ENCODE peak calls at places on chromosomes 13 and 19, in four cellular contexts. One of them, this sample, is unnamed. For H3K4me1, the result is how much of the 10 kb centered on the place peaks cover.

GRCh38 chr13:101795460-101795859 is 343.0 kb downstream of the ITGBL1 start:
- DNase-seq in thoracic aorta: no peak
- DNase-seq in K562: no peak
- DNase-seq in GM23338: no peak
- DNase-seq in this sample: no peak

GRCh38 chr13:73995752-73996151 is 138.5 kb downstream of the KLF12 start:
- DNase-seq in thoracic aorta: no peak
- DNase-seq in K562: no peak
- DNase-seq in GM23338: no peak
- DNase-seq in this sample: no peak

GRCh38 chr13:26759907-26760834 is at the start of gene GPR12:
- DNase-seq in thoracic aorta: no peak
- DNase-seq in K562: no peak
- DNase-seq in GM23338: peak
- DNase-seq in this sample: no peak

GRCh38 chr19:20367811-20368294 is 197.7 kb downstream of the ZNF737 start:
- DNase-seq in thoracic aorta: no peak
- DNase-seq in K562: no peak
- DNase-seq in GM23338: peak
- DNase-seq in this sample: no peak

GRCh38 chr19:38213911-38214625 is 10.0 kb downstream of the DPF1 start:
- DNase-seq in thoracic aorta: no peak
- DNase-seq in K562: no peak
- DNase-seq in GM23338: peak
- DNase-seq in this sample: no peak

GRCh38 chr19:3907626-3908265 is 25.1 kb upstream of the NMRK2 start:
- DNase-seq in thoracic aorta: no peak
- DNase-seq in K562: peak
- DNase-seq in GM23338: no peak
- DNase-seq in this sample: no peak

GRCh38 chr13:103067751-103068563 is 1.7 kb upstream of the SLC10A2 start:
- DNase-seq in thoracic aorta: no peak
- DNase-seq in K562: no peak
- DNase-seq in GM23338: peak
- DNase-seq in this sample: peak

GRCh38 chr13:75635101-75635620 is 969 bp upstream of the LMO7 start:
- DNase-seq in thoracic aorta: no peak
- DNase-seq in K562: no peak
- DNase-seq in GM23338: peak
- DNase-seq in this sample: no peak

GRCh38 chr19:46076951-46077814 is 36.4 kb upstream of the IGFL4 start:
- DNase-seq in thoracic aorta: no peak
- DNase-seq in K562: peak
- DNase-seq in GM23338: peak
- DNase-seq in this sample: peak

GRCh38 chr19:28727133-28727834 is 485.7 kb downstream of the UQCRFS1 start:
- DNase-seq in thoracic aorta: no peak
- DNase-seq in K562: peak
- DNase-seq in GM23338: peak
- DNase-seq in this sample: no peak

GRCh38 chr13:37070956-37071355 is 11.5 kb upstream of the SUPT20H start:
- DNase-seq in thoracic aorta: no peak
- DNase-seq in K562: no peak
- DNase-seq in GM23338: no peak
- DNase-seq in this sample: no peak

GRCh38 chr13:107144432-107144831 is 576.5 kb upstream of the ARGLU1 start:
- DNase-seq in thoracic aorta: no peak
- DNase-seq in K562: no peak
- DNase-seq in GM23338: peak
- DNase-seq in this sample: no peak

GRCh38 chr13:39284801-39285388 is 246.6 kb downstream of the NHLRC3 start:
- DNase-seq in thoracic aorta: no peak
- DNase-seq in K562: no peak
- DNase-seq in GM23338: peak
- DNase-seq in this sample: no peak

GRCh38 chr13:73245271-73245670 is 186.5 kb downstream of the KLF5 start:
- DNase-seq in thoracic aorta: no peak
- DNase-seq in K562: no peak
- DNase-seq in GM23338: no peak
- DNase-seq in this sample: no peak

GRCh38 chr13:92012787-92013186 is 614.4 kb downstream of the GPC5 start:
- DNase-seq in thoracic aorta: no peak
- DNase-seq in K562: no peak
- DNase-seq in GM23338: no peak
- DNase-seq in this sample: no peak

GRCh38 chr13:76722782-76723181 is 163.4 kb downstream of the KCTD12 start:
- DNase-seq in thoracic aorta: no peak
- DNase-seq in K562: no peak
- DNase-seq in GM23338: no peak
- DNase-seq in this sample: no peak

GRCh38 chr13:49113526-49114286 is 106.4 kb upstream of the MLNR start:
- DNase-seq in thoracic aorta: no peak
- DNase-seq in K562: no peak
- DNase-seq in GM23338: no peak
- DNase-seq in this sample: no peak

GRCh38 chr13:106532111-106532929 is 3.1 kb downstream of the EFNB2 start:
- DNase-seq in thoracic aorta: no peak
- DNase-seq in K562: no peak
- DNase-seq in GM23338: no peak
- DNase-seq in this sample: no peak

GRCh38 chr19:11191273-11191755 is 6.0 kb downstream of the KANK2 start:
- DNase-seq in thoracic aorta: peak
- DNase-seq in K562: peak
- DNase-seq in GM23338: peak
- DNase-seq in this sample: peak

GRCh38 chr13:31441804-31442487 is 242.2 kb downstream of the B3GLCT start:
- DNase-seq in thoracic aorta: no peak
- DNase-seq in K562: no peak
- DNase-seq in GM23338: no peak
- DNase-seq in this sample: no peak

GRCh38 chr19:6534451-6535093 is 3.7 kb downstream of the TNFSF9 start:
- DNase-seq in thoracic aorta: no peak
- DNase-seq in K562: no peak
- DNase-seq in GM23338: peak
- DNase-seq in this sample: no peak

GRCh38 chr13:50735071-50735470 is 108.4 kb downstream of the DLEU7 start:
- DNase-seq in thoracic aorta: no peak
- DNase-seq in K562: no peak
- DNase-seq in GM23338: no peak
- DNase-seq in this sample: no peak

GRCh38 chr19:55468054-55468393 is 3.5 kb upstream of the C19orf85 start:
- DNase-seq in thoracic aorta: no peak
- DNase-seq in K562: no peak
- DNase-seq in GM23338: no peak
- DNase-seq in this sample: no peak

GRCh38 chr13:109336730-109337129 is 449.7 kb downstream of the IRS2 start:
- DNase-seq in thoracic aorta: no peak
- DNase-seq in K562: no peak
- DNase-seq in GM23338: no peak
- DNase-seq in this sample: no peak

GRCh38 chr13:95678967-95679366 is 2.0 kb downstream of the DNAJC3 start:
- DNase-seq in thoracic aorta: no peak
- DNase-seq in K562: no peak
- DNase-seq in GM23338: no peak
- DNase-seq in this sample: no peak

GRCh38 chr19:11020982-11021759 is 60.3 kb downstream of the SMARCA4 start:
- DNase-seq in thoracic aorta: no peak
- DNase-seq in K562: no peak
- DNase-seq in GM23338: no peak
- DNase-seq in this sample: no peak

GRCh38 chr19:58170860-58171259 is 12.0 kb upstream of the ZNF274 start:
- DNase-seq in thoracic aorta: no peak
- DNase-seq in K562: no peak
- DNase-seq in GM23338: no peak
- DNase-seq in this sample: no peak

GRCh38 chr13:91381371-91381770 is 17.1 kb upstream of the GPC5 start:
- DNase-seq in thoracic aorta: no peak
- DNase-seq in K562: peak
- DNase-seq in GM23338: no peak
- DNase-seq in this sample: no peak

GRCh38 chr13:94641432-94641941 is 39.8 kb downstream of the GPR180 start:
- DNase-seq in thoracic aorta: no peak
- DNase-seq in K562: no peak
- DNase-seq in GM23338: peak
- DNase-seq in this sample: no peak

GRCh38 chr13:32585625-32586021 is 629 bp upstream of the PDS5B start:
- DNase-seq in thoracic aorta: no peak
- DNase-seq in K562: no peak
- DNase-seq in GM23338: peak
- DNase-seq in this sample: peak

GRCh38 chr19:47697863-47698609 is 15.2 kb upstream of the EHD2 start:
- DNase-seq in thoracic aorta: no peak
- DNase-seq in K562: peak
- DNase-seq in GM23338: peak
- DNase-seq in this sample: peak

GRCh38 chr13:40120288-40120687 is 464.8 kb downstream of the COG6 start:
- DNase-seq in thoracic aorta: no peak
- DNase-seq in K562: no peak
- DNase-seq in GM23338: no peak
- DNase-seq in this sample: no peak

GRCh38 chr19:8566855-8567254 is 10.4 kb downstream of the MYO1F start:
- DNase-seq in thoracic aorta: no peak
- DNase-seq in K562: no peak
- DNase-seq in GM23338: no peak
- DNase-seq in this sample: no peak

GRCh38 chr13:44004881-44005280 is 125.2 kb downstream of the LACC1 start:
- DNase-seq in thoracic aorta: no peak
- DNase-seq in K562: no peak
- DNase-seq in GM23338: no peak
- DNase-seq in this sample: no peak

GRCh38 chr13:25468330-25469178 is 96.8 kb downstream of the ATP8A2 start:
- DNase-seq in thoracic aorta: no peak
- DNase-seq in K562: peak
- DNase-seq in GM23338: peak
- DNase-seq in this sample: no peak

GRCh38 chr13:28268800-28269223 is 130.5 kb downstream of the PAN3 start:
- DNase-seq in thoracic aorta: no peak
- DNase-seq in K562: no peak
- DNase-seq in GM23338: no peak
- DNase-seq in this sample: no peak

GRCh38 chr13:59480857-59481256 is 682.9 kb downstream of the DIAPH3 start:
- DNase-seq in thoracic aorta: no peak
- DNase-seq in K562: no peak
- DNase-seq in GM23338: no peak
- DNase-seq in this sample: no peak

DNA sequence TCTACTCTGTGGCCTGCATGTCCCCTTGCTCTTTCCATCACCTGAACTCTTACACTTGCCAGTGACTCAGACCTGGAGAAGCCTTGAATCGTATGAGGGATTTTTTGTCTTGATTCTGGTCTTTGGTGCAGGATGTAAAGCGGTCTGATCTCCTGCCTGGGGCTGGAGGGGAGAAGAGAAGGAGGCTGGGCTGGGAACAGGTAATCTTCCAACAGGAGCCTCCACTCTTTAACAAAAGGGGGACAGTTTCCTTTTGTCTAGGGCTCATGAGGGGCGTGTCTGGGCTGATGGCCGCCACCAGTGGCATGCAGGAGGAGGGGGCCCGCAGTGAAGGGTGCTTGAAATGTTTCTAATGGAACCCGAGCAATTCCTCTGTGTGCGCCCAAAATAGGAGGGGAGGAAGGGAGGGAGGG is 24.7 kb downstream of the NFIX start:
- DNase-seq in thoracic aorta: no peak
- DNase-seq in K562: no peak
- DNase-seq in GM23338: peak
- DNase-seq in this sample: no peak
- H3K4me1 ChIP-seq in thoracic aorta: half or more
- H3K4me1 ChIP-seq in K562: half or more
- H3K4me1 ChIP-seq in GM23338: half or more
- H3K4me1 ChIP-seq in this sample: under half

DNA sequence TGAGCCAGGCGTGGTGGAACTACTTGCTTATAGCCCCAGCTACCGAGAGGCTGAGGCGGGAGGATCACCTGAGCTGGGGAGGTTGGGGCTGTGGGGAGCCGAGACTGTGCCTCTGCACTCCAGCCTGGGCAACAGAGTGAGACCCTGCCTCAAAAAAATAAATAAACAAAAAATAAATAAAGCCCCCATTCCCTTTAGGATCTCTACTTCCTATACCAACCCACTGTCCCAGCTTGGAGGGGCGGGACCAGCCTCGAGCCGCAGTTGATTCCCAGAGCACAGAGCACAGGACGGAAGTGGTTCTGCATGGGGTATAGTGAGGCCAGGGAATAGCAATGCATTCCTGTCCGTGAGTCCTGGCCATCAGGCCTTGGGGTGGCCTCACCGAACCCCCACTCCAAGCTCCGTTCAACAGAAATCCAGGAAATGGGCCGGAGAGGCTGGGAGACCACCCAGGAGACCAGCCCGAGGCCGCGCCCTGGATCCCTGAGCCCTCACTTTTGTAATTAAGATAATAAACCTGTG is 4.8 kb upstream of the PTBP1 start:
- DNase-seq in thoracic aorta: no peak
- DNase-seq in K562: peak
- DNase-seq in GM23338: peak
- DNase-seq in this sample: no peak
- H3K4me1 ChIP-seq in thoracic aorta: under half
- H3K4me1 ChIP-seq in K562: half or more
- H3K4me1 ChIP-seq in GM23338: under half
- H3K4me1 ChIP-seq in this sample: under half

GRCh38 chr13:97278395-97279078 is 56.4 kb downstream of the MBNL2 start:
- DNase-seq in thoracic aorta: no peak
- DNase-seq in K562: no peak
- DNase-seq in GM23338: no peak
- DNase-seq in this sample: peak
- H3K4me1 ChIP-seq in thoracic aorta: half or more
- H3K4me1 ChIP-seq in K562: under half
- H3K4me1 ChIP-seq in GM23338: under half
- H3K4me1 ChIP-seq in this sample: under half

DNA sequence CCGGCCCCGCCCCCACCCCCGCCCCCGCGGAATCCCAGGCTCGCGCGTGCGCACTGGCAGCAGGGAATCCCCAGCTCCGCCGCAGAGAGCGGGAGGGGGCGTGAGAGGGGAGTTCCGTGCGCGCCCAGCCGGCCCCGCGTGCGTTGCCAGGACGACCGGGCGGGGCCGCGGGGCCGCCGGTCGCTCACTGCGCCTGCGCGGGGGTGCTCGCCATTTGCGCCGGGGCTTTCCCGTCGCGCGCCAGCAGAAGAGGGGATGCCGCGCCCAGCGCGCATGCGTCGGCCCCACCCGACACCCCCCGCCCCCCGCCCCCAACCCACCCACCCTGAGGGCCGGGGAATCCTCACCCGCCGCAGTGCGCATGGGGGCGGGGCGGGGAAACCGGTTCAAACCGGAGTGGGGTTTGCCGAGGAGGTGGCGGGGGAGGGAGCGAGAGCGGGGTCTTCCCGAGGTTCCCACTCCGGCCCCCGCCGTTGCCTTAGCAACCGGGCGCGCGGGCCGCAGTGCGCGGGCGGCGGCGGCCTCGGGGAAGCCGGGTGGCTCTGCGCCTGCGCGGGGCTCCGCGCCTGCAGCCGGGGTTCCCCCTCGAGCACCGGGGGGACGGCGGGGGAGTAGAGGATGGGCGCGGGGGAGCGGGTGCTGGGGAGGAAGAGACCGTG is 15.1 kb downstream of the CCDC124 start:
- DNase-seq in thoracic aorta: peak
- DNase-seq in K562: peak
- DNase-seq in GM23338: peak
- DNase-seq in this sample: peak
- H3K4me1 ChIP-seq in thoracic aorta: half or more
- H3K4me1 ChIP-seq in K562: half or more
- H3K4me1 ChIP-seq in GM23338: under half
- H3K4me1 ChIP-seq in this sample: under half

GRCh38 chr13:66137384-66137783 is 1092.8 kb downstream of the PCDH9 start:
- DNase-seq in thoracic aorta: no peak
- DNase-seq in K562: no peak
- DNase-seq in GM23338: no peak
- DNase-seq in this sample: no peak
- H3K4me1 ChIP-seq in thoracic aorta: under half
- H3K4me1 ChIP-seq in K562: under half
- H3K4me1 ChIP-seq in GM23338: under half
- H3K4me1 ChIP-seq in this sample: under half